ENCODE peak calls at places on chromosome 4, in four cellular contexts. L is SK-N-SH, S is GM12878, Z is K562. E is an unnamed sample.

GRCh38 chr4:74531952-74532794 is 87.2 kb downstream of the AREG start:
- DNase-seq in S (peak; percentile 8), L (peak; percentile 0), Z (peak; percentile 63), E (no peak)

GRCh38 chr4:165839615-165840333 is 33.3 kb upstream of the TLL1 start:
- DNase-seq in L (no peak), S (no peak), Z (no peak), E (no peak)

GRCh38 chr4:108303488-108304177 is 134.9 kb upstream of the LEF1 start:
- DNase-seq in Z (no peak), L (no peak), S (no peak), E (no peak)

GRCh38 chr4:80577991-80578390 is 242.5 kb downstream of the CFAP299 start:
- DNase-seq in S (no peak), Z (no peak), L (no peak), E (no peak)

GRCh38 chr4:151962138-151962845 is 201.5 kb upstream of the GATB start:
- DNase-seq in L (no peak), S (no peak), Z (no peak), E (no peak)

GRCh38 chr4:138927065-138927464 is 88.5 kb upstream of the NOCT start:
- DNase-seq in L (no peak), S (no peak), Z (no peak), E (no peak)

GRCh38 chr4:168577624-168578023 is 80.8 kb downstream of the PALLD start:
- DNase-seq in L (no peak), Z (no peak), S (no peak), E (no peak)

GRCh38 chr4:104393649-104394048 is 101.0 kb downstream of the CXXC4 start:
- DNase-seq in L (no peak), Z (no peak), S (no peak), E (no peak)

GRCh38 chr4:87913871-87914270 is 61.6 kb upstream of the SPP1 start:
- DNase-seq in Z (no peak), L (no peak), S (no peak), E (no peak)

GRCh38 chr4:127623755-127624087 is 9.0 kb upstream of the INTU start:
- DNase-seq in S (no peak), Z (no peak), L (no peak), E (no peak)

GRCh38 chr4:176193898-176194297 is 1.5 kb downstream of the SPATA4 start:
- DNase-seq in Z (no peak), L (no peak), S (no peak), E (no peak)

GRCh38 chr4:72817012-72817411 is 248.0 kb upstream of the ADAMTS3 start:
- DNase-seq in Z (no peak), S (no peak), L (no peak), E (no peak)

GRCh38 chr4:67929447-67929846 is 33.8 kb downstream of the TMPRSS11A start:
- DNase-seq in S (no peak), Z (no peak), L (no peak), E (no peak)

GRCh38 chr4:19224820-19225219 is 1026.9 kb upstream of the SLIT2 start:
- DNase-seq in L (peak; percentile 15), Z (peak; percentile 3), S (no peak), E (no peak)

GRCh38 chr4:139815646-139816601 is 150.3 kb downstream of the MGST2 start:
- DNase-seq in S (no peak), Z (peak; percentile 17), L (no peak), E (peak; percentile 53)

GRCh38 chr4:6771229-6771671 is 11.3 kb upstream of the KIAA0232 start:
- DNase-seq in L (no peak), S (no peak), Z (no peak), E (no peak)

GRCh38 chr4:70749313-70749712 is 27.5 kb downstream of the RUFY3 start:
- DNase-seq in L (no peak), S (no peak), Z (no peak), E (no peak)

GRCh38 chr4:123986268-123986798 is 589.7 kb downstream of the SPRY1 start:
- DNase-seq in Z (no peak), L (no peak), S (no peak), E (no peak)

GRCh38 chr4:136653640-136654406 is 878.5 kb downstream of the PCDH18 start:
- DNase-seq in L (no peak), S (no peak), Z (no peak), E (no peak)

GRCh38 chr4:110620352-110621327 is 2.2 kb downstream of the PITX2 start:
- DNase-seq in L (peak; percentile 66), Z (no peak), S (no peak), E (peak; percentile 82)

GRCh38 chr4:143514432-143514831 is 930 bp downstream of the SMARCA5 start:
- DNase-seq in L (peak; percentile 49), Z (peak; percentile 65), S (no peak), E (peak; percentile 45)

GRCh38 chr4:39721788-39722187 is 23.9 kb downstream of the UBE2K start:
- DNase-seq in S (no peak), L (no peak), Z (no peak), E (no peak)

GRCh38 chr4:127778102-127778501 is 4.0 kb upstream of the HSPA4L start:
- DNase-seq in L (no peak), Z (no peak), S (no peak), E (no peak)

GRCh38 chr4:94455081-94455480 is 3.3 kb downstream of the PDLIM5 start:
- DNase-seq in Z (peak; percentile 22), L (no peak), S (no peak), E (no peak)

GRCh38 chr4:135741583-135741982 is 1540.0 kb upstream of the PABPC4L start:
- DNase-seq in S (no peak), L (no peak), Z (no peak), E (no peak)

GRCh38 chr4:9594948-9595347 is 150.7 kb downstream of the DEFB131A start:
- DNase-seq in Z (no peak), L (no peak), S (no peak), E (no peak)

GRCh38 chr4:71346710-71347109 is 7.9 kb downstream of the SLC4A4 start:
- DNase-seq in L (no peak), S (no peak), Z (no peak), E (no peak)

GRCh38 chr4:74503580-74503979 is 58.6 kb downstream of the AREG start:
- DNase-seq in Z (no peak), S (no peak), L (no peak), E (no peak)

GRCh38 chr4:146255874-146256273 is 41.5 kb downstream of the REELD1 start:
- DNase-seq in S (no peak), L (no peak), Z (no peak), E (no peak)

GRCh38 chr4:177879851-177880250 is 437.6 kb upstream of the AGA start:
- DNase-seq in S (no peak), Z (no peak), L (no peak), E (peak; percentile 66)

GRCh38 chr4:162229670-162230069 is 65.9 kb upstream of the FSTL5 start:
- DNase-seq in Z (no peak), L (no peak), S (no peak), E (no peak)

GRCh38 chr4:141058739-141059507 is 74.3 kb downstream of the RNF150 start:
- DNase-seq in L (no peak), Z (no peak), S (no peak), E (no peak)

GRCh38 chr4:1179976-1180375 is 7.6 kb upstream of the SPON2 start:
- DNase-seq in S (no peak), Z (no peak), L (no peak), E (no peak)

GRCh38 chr4:1180663-1181062 is 8.3 kb upstream of the SPON2 start:
- DNase-seq in L (no peak), Z (no peak), S (no peak), E (no peak)

GRCh38 chr4:1182313-1182712 is 9.9 kb upstream of the SPON2 start:
- DNase-seq in S (no peak), Z (no peak), L (no peak), E (no peak)

GRCh38 chr4:1187182-1187581 is 14.8 kb upstream of the SPON2 start:
- DNase-seq in Z (no peak), S (no peak), L (no peak), E (no peak)

GRCh38 chr4:1183985-1184773 is 11.8 kb upstream of the SPON2 start:
- DNase-seq in Z (no peak), S (peak; percentile 64), L (no peak), E (no peak)
- TF ChIP-seq USF1 in Z (no peak), S (no peak), L (no peak), E (no peak)

GRCh38 chr4:98539299-98539698 is 119.1 kb downstream of the TSPAN5 start:
- DNase-seq in L (no peak), Z (no peak), S (no peak), E (no peak)
- TF ChIP-seq USF1 in L (no peak), Z (no peak), S (no peak), E (no peak)

GRCh38 chr4:92045718-92046117 is 258.0 kb upstream of the GRID2 start:
- DNase-seq in L (no peak), S (no peak), Z (no peak), E (no peak)

GRCh38 chr4:92050875-92051274 is 252.9 kb upstream of the GRID2 start:
- DNase-seq in L (no peak), Z (no peak), S (no peak), E (no peak)

GRCh38 chr4:92047209-92047877 is 256.4 kb upstream of the GRID2 start:
- DNase-seq in L (peak; percentile 2), S (no peak), Z (no peak), E (no peak)
- TF ChIP-seq USF1 in L (no peak), S (no peak), Z (no peak), E (no peak)

DNA sequence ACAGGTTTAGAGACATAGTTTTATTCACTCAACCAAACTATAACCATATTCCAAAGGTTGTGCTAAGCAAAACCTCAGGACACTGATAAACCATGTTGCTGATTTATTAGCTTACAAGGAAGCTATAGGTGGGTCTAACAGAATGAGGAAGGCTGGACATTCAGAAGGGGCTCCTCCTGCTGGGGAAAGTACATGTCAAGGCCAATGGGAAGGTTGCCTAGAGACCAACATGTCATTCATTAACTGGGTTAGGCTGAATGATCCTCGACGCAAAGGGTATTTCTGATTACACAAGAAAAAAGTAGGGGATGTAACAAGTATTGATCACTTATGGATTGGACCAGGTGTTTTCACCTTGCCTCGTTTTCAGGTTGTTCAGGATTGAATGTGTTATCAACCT is 30.3 kb downstream of the SLC10A6 start:
- DNase-seq in Z (peak; percentile 9), L (no peak), S (no peak), E (no peak)
- TF ChIP-seq USF1 in Z (no peak), L (no peak), S (no peak), E (no peak)

E was measured in WTC11.